ENCODE peak calls at places on chromosomes 7 and 10, in five cellular contexts. O is GM03348; Y is stimulated activated CD4-positive, alpha-beta T cell treated with anti-CD3 and anti-CD28 coated beads, Interleukin-2, amount 100 ng/mL, for 48 hours; F is T-helper 2 cell; X is T-helper 17 cell. P is an unnamed sample.

GRCh38 chr7:139784643-139785042 is 6.8 kb upstream of the HIPK2 start:
- DNase-seq in O (no peak), F (no peak), X (no peak), Y (no peak), P (no peak)

GRCh38 chr7:33612434-33612833 is 292.9 kb upstream of the BMPER start:
- DNase-seq in O (no peak), X (no peak), Y (no peak), F (no peak), P (no peak)

GRCh38 chr7:143924851-143925250 is 10.2 kb upstream of the OR2F2 start:
- DNase-seq in O (no peak), Y (no peak), F (no peak), X (no peak), P (no peak)

GRCh38 chr7:100472854-100473499 is 6.0 kb downstream of the TSC22D4 start:
- DNase-seq in Y (no peak), F (no peak), O (peak), X (peak), P (no peak)

GRCh38 chr7:70208236-70209063 is 610.2 kb downstream of the AUTS2 start:
- DNase-seq in X (no peak), F (no peak), Y (no peak), O (no peak), P (no peak)

GRCh38 chr10:107576746-107577145 is 412.2 kb upstream of the SORCS1 start:
- DNase-seq in F (no peak), Y (no peak), O (peak), X (no peak), P (no peak)

GRCh38 chr7:133434246-133434865 is 181.5 kb downstream of the EXOC4 start:
- DNase-seq in O (peak), F (no peak), Y (no peak), X (no peak), P (peak)

GRCh38 chr10:82190432-82191260 is 315.7 kb downstream of the NRG3 start:
- DNase-seq in Y (no peak), X (no peak), F (no peak), O (no peak), P (peak)

GRCh38 chr7:92584953-92585352 is 5.2 kb downstream of the FAM133B start:
- DNase-seq in X (no peak), F (no peak), O (no peak), Y (no peak), P (no peak)

GRCh38 chr10:58209669-58210068 is 58.0 kb downstream of the IPMK start:
- DNase-seq in X (no peak), Y (no peak), O (no peak), F (no peak), P (no peak)

GRCh38 chr10:60494774-60495173 is 105.1 kb upstream of the ANK3 start:
- DNase-seq in X (no peak), F (no peak), O (no peak), Y (no peak), P (no peak)

GRCh38 chr7:118803-119376 is 73.5 kb upstream of the FAM20C start:
- DNase-seq in O (no peak), Y (no peak), X (no peak), F (no peak), P (no peak)

GRCh38 chr10:72309290-72310240 is 35.8 kb downstream of the DDIT4 start:
- DNase-seq in O (no peak), F (no peak), Y (no peak), X (no peak), P (no peak)

GRCh38 chr7:155368894-155369600 is 71.4 kb downstream of the INSIG1 start:
- DNase-seq in X (no peak), F (no peak), O (no peak), Y (no peak), P (no peak)

GRCh38 chr7:157870644-157871290 is 534.0 kb downstream of the DNAJB6 start:
- DNase-seq in X (no peak), F (no peak), O (no peak), Y (no peak), P (no peak)

GRCh38 chr10:132827423-132827789 is 41.5 kb upstream of the NKX6-2 start:
- DNase-seq in O (no peak), F (no peak), X (no peak), Y (no peak), P (no peak)

GRCh38 chr10:20870839-20871238 is 26.3 kb downstream of the NEBL start:
- DNase-seq in X (no peak), F (no peak), Y (no peak), O (no peak), P (no peak)